ENCODE peak calls at places on chromosomes 1 and 21, in four cellular contexts. One of them, this sample, is unnamed.
A peak's percentile ranks its signal among the peaks of the same experiment; 100 is the strongest.

GRCh38 chr1:154213274-154213673 is 7.1 kb upstream of the CFAP141 start:
- DNase-seq in NCI-H1417: no peak
- DNase-seq in MV-4-11: no peak
- DNase-seq in effector memory CD4-positive, alpha-beta T cell: no peak
- DNase-seq in this sample: no peak

GRCh38 chr1:149888999-149889289 is 10.4 kb upstream of the BOLA1 start:
- DNase-seq in NCI-H1417: no peak
- DNase-seq in MV-4-11: no peak
- DNase-seq in effector memory CD4-positive, alpha-beta T cell: no peak
- DNase-seq in this sample: no peak

GRCh38 chr1:192879416-192879815 is 70.6 kb downstream of the RGS2 start:
- DNase-seq in NCI-H1417: no peak
- DNase-seq in MV-4-11: no peak
- DNase-seq in effector memory CD4-positive, alpha-beta T cell: no peak
- DNase-seq in this sample: no peak

GRCh38 chr21:36747114-36747814 is 48.3 kb downstream of the SIM2 start:
- DNase-seq in NCI-H1417: no peak
- DNase-seq in MV-4-11: no peak
- DNase-seq in effector memory CD4-positive, alpha-beta T cell: no peak
- DNase-seq in this sample: no peak

GRCh38 chr1:15676010-15676409 is 8.1 kb upstream of the PLEKHM2 start:
- DNase-seq in NCI-H1417: no peak
- DNase-seq in MV-4-11: no peak
- DNase-seq in effector memory CD4-positive, alpha-beta T cell: no peak
- DNase-seq in this sample: no peak

GRCh38 chr1:18217398-18218043 is 109.9 kb downstream of the IGSF21 start:
- DNase-seq in NCI-H1417: peak; percentile 4
- DNase-seq in MV-4-11: peak; percentile 31
- DNase-seq in effector memory CD4-positive, alpha-beta T cell: no peak
- DNase-seq in this sample: peak; percentile 44

GRCh38 chr1:112358798-112359408 is 37.1 kb upstream of the CTTNBP2NL start:
- DNase-seq in NCI-H1417: peak; percentile 53
- DNase-seq in MV-4-11: peak; percentile 41
- DNase-seq in effector memory CD4-positive, alpha-beta T cell: no peak
- DNase-seq in this sample: peak; percentile 65

GRCh38 chr1:226134170-226135058 is 52.1 kb downstream of the ACBD3 start:
- DNase-seq in NCI-H1417: no peak
- DNase-seq in MV-4-11: no peak
- DNase-seq in effector memory CD4-positive, alpha-beta T cell: no peak
- DNase-seq in this sample: no peak

GRCh38 chr21:28016571-28016970 is 976.1 kb downstream of the LTN1 start:
- DNase-seq in NCI-H1417: no peak
- DNase-seq in MV-4-11: no peak
- DNase-seq in effector memory CD4-positive, alpha-beta T cell: no peak
- DNase-seq in this sample: no peak

GRCh38 chr1:152757747-152758146 is at the start of gene KPRP:
- DNase-seq in NCI-H1417: no peak
- DNase-seq in MV-4-11: no peak
- DNase-seq in effector memory CD4-positive, alpha-beta T cell: no peak
- DNase-seq in this sample: no peak